ENCODE peak calls at places on chromosomes 11 and 22, in seven cellular contexts. E, T, V, M, P, H and A are unnamed samples.

GRCh38 chr11:15505155-15505554 is 390.4 kb downstream of the INSC start:
- DNase-seq in T (no peak), H (no peak), E (no peak), M (no peak), V (no peak), P (no peak), A (no peak)

GRCh38 chr11:33635161-33635560 is 65.5 kb downstream of the C11orf91 start:
- DNase-seq in T (no peak), E (peak; percentile 40), V (no peak), P (peak; percentile 18), M (no peak), H (no peak), A (peak; percentile 28)

GRCh38 chr11:11975201-11976092 is 33.0 kb downstream of the DKK3 start:
- DNase-seq in V (no peak), H (no peak), E (no peak), P (no peak), T (no peak), M (no peak), A (peak; percentile 17)

GRCh38 chr11:116173946-116174911 is 598.6 kb downstream of the BUD13 start:
- DNase-seq in E (no peak), M (no peak), T (no peak), P (no peak), H (no peak), V (no peak), A (no peak)

GRCh38 chr22:42461511-42461910 is 29.3 kb upstream of the NFAM1 start:
- DNase-seq in E (no peak), P (no peak), H (no peak), T (no peak), V (no peak), M (no peak), A (no peak)

GRCh38 chr11:6219359-6219758 is 14.0 kb downstream of the C11orf42 start:
- DNase-seq in E (peak; percentile 76), V (no peak), T (no peak), M (peak; percentile 7), H (no peak), P (peak; percentile 98), A (no peak)

GRCh38 chr11:86418929-86419328 is 44.2 kb downstream of the CCDC81 start:
- DNase-seq in V (no peak), P (no peak), E (no peak), T (peak; percentile 18), M (no peak), H (no peak), A (no peak)

GRCh38 chr11:126416542-126417090 is 61.1 kb downstream of the ST3GAL4 start:
- DNase-seq in E (peak; percentile 78), H (no peak), M (no peak), V (peak; percentile 62), P (peak; percentile 39), T (peak; percentile 69), A (peak; percentile 90)

GRCh38 chr11:65078151-65078550 is 5.7 kb downstream of the CDCA5 start:
- DNase-seq in T (peak; percentile 50), H (no peak), M (peak; percentile 39), E (peak; percentile 32), V (peak; percentile 35), P (no peak), A (peak; percentile 52)

GRCh38 chr11:64456509-64457320 is 97.8 kb downstream of the RPS6KA4 start:
- DNase-seq in M (no peak), H (no peak), T (peak; percentile 43), V (no peak), E (no peak), P (no peak), A (peak; percentile 17)

GRCh38 chr11:117218133-117218915 is 13.5 kb downstream of the PCSK7 start:
- DNase-seq in V (no peak), T (no peak), M (no peak), H (no peak), P (no peak), E (no peak), A (no peak)